ENCODE peak calls at places on chromosomes 6 and 20, in four cellular contexts. G, M, V and F are unnamed samples.

GRCh38 chr20:10218536-10219451 is at the start of gene SNAP25:
- DNase-seq in G (peak; percentile 82), M (peak; percentile 84), V (no peak), F (peak; percentile 25)

GRCh38 chr6:36662827-36663256 is 15.7 kb upstream of the CDKN1A start:
- DNase-seq in G (no peak), M (no peak), V (no peak), F (no peak)

GRCh38 chr6:145814035-145814500 is 527 bp downstream of the FBXO30 start:
- DNase-seq in G (no peak), M (peak; percentile 28), V (no peak), F (no peak)

GRCh38 chr20:53557157-53557556 is 36.5 kb downstream of the ZNF217 start:
- DNase-seq in G (no peak), M (no peak), V (no peak), F (no peak)

GRCh38 chr6:130843575-130844320 is 16.5 kb downstream of the SMLR1 start:
- DNase-seq in G (no peak), M (no peak), V (no peak), F (no peak)

GRCh38 chr6:33914519-33915120 is 110.8 kb upstream of the MLN start:
- DNase-seq in G (no peak), M (no peak), V (peak; percentile 30), F (no peak)

GRCh38 chr20:9490171-9490570 is 24.2 kb upstream of the LAMP5 start:
- DNase-seq in G (no peak), M (no peak), V (no peak), F (no peak)

GRCh38 chr6:14743465-14744211 is 502.2 kb upstream of the JARID2 start:
- DNase-seq in G (no peak), M (no peak), V (peak; percentile 49), F (peak; percentile 61)

GRCh38 chr6:89434954-89435353 is 2.0 kb downstream of the ANKRD6 start:
- DNase-seq in G (no peak), M (no peak), V (no peak), F (no peak)

GRCh38 chr6:75065524-75065923 is 140.3 kb downstream of the COL12A1 start:
- DNase-seq in G (no peak), M (no peak), V (no peak), F (no peak)

GRCh38 chr6:90098025-90098474 is 198.6 kb downstream of the BACH2 start:
- DNase-seq in G (no peak), M (peak; percentile 89), V (no peak), F (peak; percentile 55)

GRCh38 chr6:142835787-142836186 is 109.2 kb downstream of the HIVEP2 start:
- DNase-seq in G (no peak), M (no peak), V (no peak), F (no peak)

GRCh38 chr20:38550274-38550673 is 30.7 kb upstream of the ADIG start:
- DNase-seq in G (no peak), M (no peak), V (no peak), F (no peak)

GRCh38 chr6:53066059-53066406 is 829 bp downstream of the FBXO9 start:
- DNase-seq in G (peak; percentile 59), M (peak; percentile 32), V (peak; percentile 25), F (no peak)

GRCh38 chr6:89122625-89123024 is 4.8 kb upstream of the SRSF12 start:
- DNase-seq in G (no peak), M (no peak), V (no peak), F (no peak)

GRCh38 chr20:38727602-38728236 is 3.4 kb downstream of the SLC32A1 start:
- DNase-seq in G (no peak), M (no peak), V (no peak), F (no peak)

GRCh38 chr20:43736588-43737091 is 9.8 kb upstream of the GTSF1L start:
- DNase-seq in G (no peak), M (no peak), V (no peak), F (no peak)

GRCh38 chr6:99305021-99305554 is 44.4 kb downstream of the FAXC start:
- DNase-seq in G (no peak), M (no peak), V (no peak), F (no peak)

GRCh38 chr6:144364727-144365126 is 79.6 kb downstream of the UTRN start:
- DNase-seq in G (no peak), M (no peak), V (no peak), F (no peak)

GRCh38 chr20:57896563-57896962 is 186.7 kb upstream of the PMEPA1 start:
- DNase-seq in G (no peak), M (no peak), V (no peak), F (no peak)

GRCh38 chr6:37788259-37788658 is 31.3 kb upstream of the ZFAND3 start:
- DNase-seq in G (no peak), M (no peak), V (no peak), F (no peak)

GRCh38 chr20:8190043-8190880 is 58.2 kb downstream of the PLCB1 start:
- DNase-seq in G (no peak), M (no peak), V (no peak), F (no peak)

GRCh38 chr6:139540276-139540675 is 165.8 kb upstream of the CITED2 start:
- DNase-seq in G (no peak), M (no peak), V (peak; percentile 48), F (no peak)

DNA sequence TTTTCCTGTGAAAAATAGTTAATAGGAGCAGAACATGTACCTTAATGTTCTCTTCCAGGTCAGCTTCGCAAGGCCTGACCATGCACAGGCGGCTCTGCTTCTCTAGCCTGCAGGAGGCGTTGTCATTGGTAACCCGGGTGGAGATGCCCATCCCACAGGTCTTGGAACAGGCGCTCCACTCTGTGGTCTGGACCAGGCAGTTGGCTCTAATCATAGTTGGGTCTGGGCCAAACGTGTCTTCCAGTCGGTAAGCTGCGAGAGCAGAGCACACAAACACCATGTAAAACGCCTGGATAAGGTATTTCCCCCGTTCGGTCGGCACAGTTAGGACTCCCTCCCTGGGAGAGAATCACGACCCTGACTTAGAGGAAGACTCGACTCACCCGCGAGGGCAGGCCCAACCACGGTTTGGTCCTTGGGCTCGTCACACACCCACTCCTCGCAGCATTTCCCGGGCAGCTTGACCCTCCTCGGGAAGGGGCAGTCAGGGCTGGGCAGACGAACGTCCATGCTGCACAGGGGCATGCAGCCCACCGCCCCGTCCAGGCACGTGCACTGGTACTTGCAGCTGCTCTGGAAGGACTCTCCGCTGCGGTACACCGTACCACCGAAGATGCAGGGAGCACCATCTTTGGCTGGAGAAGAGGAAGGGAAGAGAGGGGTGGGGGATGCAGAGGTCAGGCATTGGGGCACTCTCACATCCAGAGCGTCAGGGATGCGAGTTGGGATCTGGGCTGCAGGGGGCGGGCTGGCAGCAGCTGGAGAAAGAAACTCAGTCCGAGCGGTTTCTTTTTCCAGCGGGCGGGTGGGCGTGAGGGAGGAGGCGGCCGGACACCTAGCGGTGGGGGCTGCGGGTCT is 1.0 kb downstream of the CCN2 start:
- DNase-seq in G (peak; percentile 60), M (peak; percentile 87), V (no peak), F (no peak)
- TF ChIP-seq CTCF in G (peak; percentile 57), M (peak; percentile 62), V (no peak), F (no peak)

GRCh38 chr20:12660918-12661317 is 347.9 kb upstream of the SPTLC3 start:
- DNase-seq in G (no peak), M (no peak), V (no peak), F (no peak)
- TF ChIP-seq CTCF in G (no peak), M (no peak), V (no peak), F (no peak)

GRCh38 chr6:56995347-56995746 is 40.4 kb downstream of the BEND6 start:
- DNase-seq in G (no peak), M (no peak), V (no peak), F (no peak)
- TF ChIP-seq CTCF in G (no peak), M (no peak), V (no peak), F (no peak)

GRCh38 chr6:79430913-79431312 is 106.3 kb downstream of the LCA5 start:
- DNase-seq in G (no peak), M (no peak), V (no peak), F (no peak)

GRCh38 chr6:79427721-79428120 is 109.5 kb downstream of the LCA5 start:
- DNase-seq in G (no peak), M (no peak), V (no peak), F (no peak)

GRCh38 chr6:79432726-79433125 is 104.5 kb downstream of the LCA5 start:
- DNase-seq in G (no peak), M (no peak), V (no peak), F (no peak)

GRCh38 chr6:79426625-79427278 is 110.5 kb downstream of the LCA5 start:
- DNase-seq in G (no peak), M (no peak), V (no peak), F (no peak)

GRCh38 chr6:79431469-79431868 is 105.8 kb downstream of the LCA5 start:
- DNase-seq in G (no peak), M (no peak), V (no peak), F (no peak)
- TF ChIP-seq CTCF in G (peak; percentile 37), M (no peak), V (no peak), F (no peak)

DNA sequence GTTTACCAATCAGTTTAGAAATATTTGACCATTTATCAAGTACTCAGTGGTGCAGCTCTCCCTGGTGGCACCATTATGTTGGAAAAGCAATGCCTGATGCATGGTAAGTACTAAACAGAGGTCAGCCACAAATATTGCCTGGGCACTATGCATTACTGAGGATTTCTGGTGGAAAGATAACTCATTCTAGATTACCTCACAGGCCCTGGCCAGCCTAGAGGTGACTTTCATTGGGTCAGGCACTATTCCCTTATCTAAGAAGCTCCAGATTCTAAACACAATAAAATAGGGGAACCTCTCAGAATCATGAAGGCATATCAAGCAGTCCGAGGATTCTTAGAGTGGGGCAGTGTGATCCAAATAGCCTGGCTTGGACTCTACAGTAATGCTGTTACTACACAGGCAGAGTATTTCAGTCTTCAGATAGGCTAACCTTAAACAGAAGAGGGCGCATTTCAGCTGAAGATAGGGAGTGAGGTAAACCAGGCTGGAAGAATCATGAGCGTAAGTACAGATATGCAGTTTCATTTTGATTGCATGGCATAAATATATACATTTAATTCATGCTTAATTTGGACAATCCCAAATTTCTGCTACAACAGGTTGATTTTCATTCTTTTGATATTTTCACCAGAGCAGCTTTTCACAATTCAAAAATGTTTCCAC is 12.1 kb downstream of the LGSN start:
- DNase-seq in G (no peak), M (no peak), V (no peak), F (no peak)
- TF ChIP-seq CTCF in G (no peak), M (no peak), V (no peak), F (no peak)

DNA sequence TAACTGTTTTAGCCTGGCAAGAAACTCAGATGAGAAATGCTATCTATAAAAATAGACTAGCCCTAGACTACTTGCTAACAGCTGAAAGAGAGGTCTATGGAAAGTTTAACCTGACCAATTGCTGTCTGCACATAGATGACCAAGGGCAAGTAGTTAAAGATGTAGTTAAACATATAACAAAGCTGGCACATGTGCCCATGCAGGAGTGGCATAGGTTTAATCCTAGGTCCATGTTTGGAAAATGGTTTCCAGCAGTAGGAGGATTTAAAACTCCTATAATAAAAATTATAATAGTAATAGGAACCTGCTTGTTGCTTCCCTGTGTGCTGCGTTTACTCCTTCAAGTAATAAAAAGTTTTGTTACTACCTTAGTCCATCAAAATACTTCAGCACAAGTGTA is 51.2 kb upstream of the ADGRF4 start:
- DNase-seq in G (no peak), M (no peak), V (no peak), F (no peak)
- TF ChIP-seq CTCF in G (no peak), M (no peak), V (no peak), F (no peak)